ENCODE peak calls at places on chromosomes 1 and 21, in five cellular contexts. Y is esophagus squamous epithelium, O is right cardiac atrium, U is SK-MEL-5, X is T-helper 2 cell. K is an unnamed sample.

GRCh38 chr1:20867847-20868246 is 80.7 kb upstream of the HP1BP3 start:
- DNase-seq in Y (no peak), O (no peak), U (no peak), X (no peak), K (no peak)

GRCh38 chr1:245604979-245605378 is 450.2 kb downstream of the KIF26B start:
- DNase-seq in Y (no peak), O (no peak), U (no peak), X (no peak), K (no peak)

GRCh38 chr1:56525463-56526155 is 53.8 kb downstream of the PLPP3 start:
- DNase-seq in Y (peak), O (no peak), U (peak), X (peak), K (no peak)

GRCh38 chr1:112359961-112360767 is 35.9 kb upstream of the CTTNBP2NL start:
- DNase-seq in Y (no peak), O (peak), U (no peak), X (no peak), K (no peak)

GRCh38 chr1:218390625-218391024 is 45.5 kb downstream of the TGFB2 start:
- DNase-seq in Y (no peak), O (no peak), U (no peak), X (no peak), K (no peak)

GRCh38 chr1:171826973-171827372 is 14.3 kb upstream of the DNM3 start:
- DNase-seq in Y (no peak), O (no peak), U (no peak), X (no peak), K (no peak)

GRCh38 chr1:58524353-58524945 is 22.1 kb downstream of the OMA1 start:
- DNase-seq in Y (no peak), O (no peak), U (no peak), X (peak), K (no peak)

GRCh38 chr1:244957525-244957924 is 93.2 kb upstream of the HNRNPU start:
- DNase-seq in Y (no peak), O (no peak), U (no peak), X (no peak), K (no peak)

GRCh38 chr1:67339623-67340343 is 32.1 kb downstream of the IL12RB2 start:
- DNase-seq in Y (no peak), O (no peak), U (peak), X (peak), K (peak)

GRCh38 chr21:31900121-31900895 is 27.5 kb downstream of the HUNK start:
- DNase-seq in Y (no peak), O (no peak), U (no peak), X (no peak), K (no peak)

GRCh38 chr1:9315411-9316079 is 22.9 kb downstream of the SPSB1 start:
- DNase-seq in Y (no peak), O (no peak), U (no peak), X (peak), K (no peak)

GRCh38 chr1:210663730-210664573 is 335.2 kb downstream of the HHAT start:
- DNase-seq in Y (no peak), O (no peak), U (no peak), X (no peak), K (no peak)

GRCh38 chr1:147316968-147317367 is 74.5 kb downstream of the CHD1L start:
- DNase-seq in Y (no peak), O (no peak), U (no peak), X (no peak), K (no peak)

GRCh38 chr1:110615548-110616130 is 9.5 kb upstream of the KCNA2 start:
- DNase-seq in Y (no peak), O (peak), U (peak), X (peak), K (peak)

GRCh38 chr1:77282187-77282865 is 507 bp downstream of the AK5 start:
- DNase-seq in Y (no peak), O (peak), U (no peak), X (peak), K (peak)

GRCh38 chr1:65323246-65323645 is 13.9 kb downstream of the DNAJC6 start:
- DNase-seq in Y (no peak), O (no peak), U (no peak), X (no peak), K (no peak)

GRCh38 chr21:45257673-45258341 is 29.9 kb downstream of the POFUT2 start:
- DNase-seq in Y (no peak), O (peak), U (no peak), X (no peak), K (no peak)

GRCh38 chr21:42423197-42423675 is 19.5 kb downstream of the UBASH3A start:
- DNase-seq in Y (no peak), O (no peak), U (no peak), X (peak), K (no peak)

GRCh38 chr1:8222789-8223188 is 95.1 kb upstream of the SLC45A1 start:
- DNase-seq in Y (no peak), O (no peak), U (no peak), X (no peak), K (no peak)

GRCh38 chr1:156692958-156693857 is 12.2 kb downstream of the CRABP2 start:
- DNase-seq in Y (no peak), O (no peak), U (no peak), X (peak), K (no peak)

GRCh38 chr1:35845766-35846165 is 37.2 kb upstream of the AGO1 start:
- DNase-seq in Y (no peak), O (no peak), U (peak), X (no peak), K (peak)

GRCh38 chr1:214453109-214453722 is 98.2 kb downstream of the PTPN14 start:
- DNase-seq in Y (no peak), O (no peak), U (no peak), X (peak), K (no peak)

GRCh38 chr1:82090104-82090503 is 289.4 kb downstream of the ADGRL2 start:
- DNase-seq in Y (no peak), O (no peak), U (peak), X (no peak), K (no peak)

GRCh38 chr1:170214980-170215910 is 69.5 kb downstream of the NTMT2 start:
- DNase-seq in Y (no peak), O (peak), U (no peak), X (no peak), K (no peak)

GRCh38 chr1:233389867-233390266 is 62.3 kb downstream of the MAP3K21 start:
- DNase-seq in Y (no peak), O (no peak), U (no peak), X (no peak), K (no peak)

GRCh38 chr1:85102479-85102878 is 54.2 kb upstream of the MCOLN3 start:
- DNase-seq in Y (no peak), O (no peak), U (no peak), X (no peak), K (no peak)

GRCh38 chr1:223401873-223402789 is 8.9 kb downstream of the CCDC185 start:
- DNase-seq in Y (no peak), O (no peak), U (no peak), X (no peak), K (peak)

GRCh38 chr1:110673197-110673701 is 1.5 kb downstream of the KCNA3 start:
- DNase-seq in Y (no peak), O (no peak), U (no peak), X (peak), K (no peak)

GRCh38 chr21:44425895-44426662 is 29.2 kb upstream of the LRRC3 start:
- DNase-seq in Y (no peak), O (no peak), U (no peak), X (no peak), K (no peak)

GRCh38 chr21:39441502-39442475 is 3.8 kb downstream of the LCA5L start:
- DNase-seq in Y (no peak), O (no peak), U (peak), X (peak), K (peak)

K was measured in putamen.